ENCODE peak calls at places on chromosomes 11 and 22, in six cellular contexts. K is stimulated activated CD4-positive, alpha-beta T cell treated with anti-CD3 and anti-CD28 coated beads, Interleukin-2, amount 100 ng/mL, for 24 hours; O is colonic mucosa; H is M059J; D is Calu3; Y is myocyte. V is an unnamed sample.

GRCh38 chr11:2093575-2094353 is 45.4 kb downstream of the IGF2 start:
- DNase-seq in K (no peak), O (no peak), H (peak), D (no peak), Y (peak), V (peak)

GRCh38 chr11:105937331-105937730 is 84.7 kb downstream of the MSANTD4 start:
- DNase-seq in K (no peak), O (no peak), H (peak), D (no peak), Y (peak), V (no peak)

GRCh38 chr11:33942954-33943353 is 51.1 kb upstream of the LMO2 start:
- DNase-seq in K (no peak), O (peak), H (peak), D (no peak), Y (peak), V (peak)

GRCh38 chr11:121117753-121118152 is 16.7 kb downstream of the TECTA start:
- DNase-seq in K (no peak), O (no peak), H (peak), D (no peak), Y (no peak), V (no peak)

GRCh38 chr11:61369372-61370348 is 7.5 kb downstream of the TMEM138 start:
- DNase-seq in K (no peak), O (no peak), H (peak), D (no peak), Y (peak), V (peak)

GRCh38 chr11:88297320-88298263 is 39.9 kb downstream of the CTSC start:
- DNase-seq in K (no peak), O (no peak), H (peak), D (no peak), Y (no peak), V (no peak)

GRCh38 chr11:71544525-71545214 is 3.5 kb upstream of the KRTAP5-9 start:
- DNase-seq in K (no peak), O (no peak), H (no peak), D (no peak), Y (no peak), V (no peak)

GRCh38 chr11:627273-627585 is 248 bp upstream of the SCT start:
- DNase-seq in K (no peak), O (no peak), H (no peak), D (no peak), Y (no peak), V (no peak)

GRCh38 chr22:34960005-34960404 is 106.0 kb upstream of the ISX start:
- DNase-seq in K (no peak), O (no peak), H (no peak), D (no peak), Y (no peak), V (no peak)

GRCh38 chr11:59224419-59224928 is 11.7 kb upstream of the MPEG1 start:
- DNase-seq in K (no peak), O (no peak), H (no peak), D (no peak), Y (no peak), V (no peak)